ENCODE peak calls at places on chromosomes 16 and 17, in five cellular contexts. Z is A549, H is K562, N is GM12878, E is HepG2. T is an unnamed sample.

GRCh38 chr16:2009302-2009711 is 314 bp downstream of the ZNF598 start:
- DNase-seq in Z (no peak), H (peak), N (no peak), E (no peak), T (peak)

GRCh38 chr16:9165601-9166220 is 74.3 kb downstream of the HAPSTR1 start:
- DNase-seq in Z (no peak), H (no peak), N (no peak), E (no peak), T (no peak)

GRCh38 chr17:45305532-45306087 is 11.2 kb downstream of the MAP3K14 start:
- DNase-seq in Z (no peak), H (no peak), N (no peak), E (no peak), T (no peak)

GRCh38 chr17:82737981-82738877 is 2.8 kb downstream of the FN3K start:
- DNase-seq in Z (no peak), H (peak), N (no peak), E (peak), T (no peak)

GRCh38 chr16:84475643-84476240 is 28.7 kb downstream of the MEAK7 start:
- DNase-seq in Z (no peak), H (no peak), N (no peak), E (peak), T (no peak)

GRCh38 chr17:79791354-79792123 is 5.3 kb downstream of the CBX8 start:
- DNase-seq in Z (no peak), H (no peak), N (no peak), E (no peak), T (no peak)

GRCh38 chr16:10749680-10750035 is 6.0 kb downstream of the NUBP1 start:
- DNase-seq in Z (no peak), H (no peak), N (no peak), E (no peak), T (no peak)

GRCh38 chr17:77581480-77581879 is 377.0 kb upstream of the TNRC6C start:
- DNase-seq in Z (no peak), H (no peak), N (no peak), E (no peak), T (no peak)

GRCh38 chr17:17445925-17446665 is 30.7 kb upstream of the MED9 start:
- DNase-seq in Z (peak), H (no peak), N (no peak), E (peak), T (peak)

GRCh38 chr16:35798885-35799426 is 2339.5 kb downstream of the TP53TG3F start:
- DNase-seq in Z (no peak), H (no peak), N (no peak), E (no peak), T (no peak)

DNA sequence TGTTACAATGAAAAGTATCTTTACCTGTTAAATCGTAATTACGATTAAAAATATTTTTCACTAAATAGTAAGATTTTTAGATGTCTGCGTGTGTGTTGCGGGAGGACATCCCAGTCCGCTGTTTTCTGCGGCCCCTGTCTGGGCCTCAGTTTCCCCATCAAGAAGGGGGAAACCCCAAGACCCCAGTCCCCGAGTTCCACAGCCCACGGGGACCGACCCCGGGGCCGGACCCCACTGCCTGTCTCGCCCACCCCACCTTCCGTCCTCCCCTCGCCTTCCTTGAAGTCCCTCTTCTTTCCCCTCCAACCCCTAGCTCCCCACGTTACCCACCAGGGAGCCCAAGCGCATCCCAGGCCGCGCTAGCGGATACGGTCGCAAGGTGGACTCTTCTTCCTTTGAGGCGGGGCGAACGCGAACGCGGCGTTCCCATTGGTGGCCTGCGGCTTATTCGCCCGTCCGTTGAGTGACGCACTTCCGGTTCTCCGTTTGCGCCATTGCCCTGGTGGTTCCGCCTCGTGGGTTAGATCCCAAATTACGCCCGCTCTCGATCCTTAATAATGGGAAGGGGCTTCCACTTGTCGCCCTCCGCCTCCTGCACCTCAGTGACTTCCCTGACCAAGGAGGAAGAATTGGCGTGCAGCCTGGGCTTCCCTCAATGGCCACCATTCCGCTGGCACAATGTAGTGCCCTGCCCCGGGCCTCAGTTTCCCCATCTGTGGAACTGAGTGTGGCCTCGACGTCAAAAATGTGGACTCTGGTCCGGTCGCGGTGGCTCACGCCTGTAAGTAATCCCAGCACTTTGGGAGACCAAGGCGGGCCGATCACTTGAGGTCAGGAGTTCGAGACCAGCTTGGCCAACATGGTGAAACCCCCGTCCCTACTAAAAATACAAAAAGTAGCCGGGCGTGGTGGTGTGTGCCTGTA is at the start of gene NSMCE1:
- DNase-seq in Z (peak), H (peak), N (peak), E (peak), T (peak)
- H3K27ac ChIP-seq in Z (peak), H (peak), N (peak), E (peak), T (peak)

DNA sequence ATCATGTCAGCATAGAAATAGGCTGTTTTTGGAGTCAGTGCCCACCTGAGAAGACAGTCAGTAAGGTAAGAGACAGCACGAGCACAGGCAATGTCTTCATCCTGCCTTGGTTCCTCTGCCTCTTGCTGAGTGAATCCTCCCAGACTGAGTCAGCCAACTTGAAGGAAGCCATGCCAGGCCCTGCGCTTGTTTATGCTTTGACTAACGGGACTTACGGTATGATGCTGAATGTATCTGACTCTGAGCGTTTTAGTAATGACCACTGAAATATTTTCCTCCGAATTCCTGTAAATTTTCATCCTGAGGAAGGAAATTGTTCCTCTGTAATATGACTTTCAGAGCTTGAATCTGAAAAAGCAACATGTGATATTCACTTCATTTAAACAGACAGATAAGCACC is 18.0 kb downstream of the C17orf67 start:
- DNase-seq in Z (no peak), H (no peak), N (no peak), E (no peak), T (peak)
- TF ChIP-seq MYC in Z (no peak), H (no peak), N (no peak), E (no peak), T (no peak)

GRCh38 chr16:81650982-81651562 is 128.0 kb upstream of the PLCG2 start:
- DNase-seq in Z (no peak), H (peak), N (no peak), E (no peak), T (no peak)

GRCh38 chr16:81650281-81650680 is 128.8 kb upstream of the PLCG2 start:
- DNase-seq in Z (no peak), H (no peak), N (no peak), E (no peak), T (no peak)

GRCh38 chr16:81647527-81647926 is 131.6 kb upstream of the PLCG2 start:
- DNase-seq in Z (peak), H (peak), N (no peak), E (no peak), T (no peak)

GRCh38 chr16:81651758-81652718 is 127.1 kb upstream of the PLCG2 start:
- DNase-seq in Z (no peak), H (peak), N (no peak), E (no peak), T (no peak)

GRCh38 chr16:81649561-81649960 is 129.5 kb upstream of the PLCG2 start:
- DNase-seq in Z (no peak), H (no peak), N (no peak), E (no peak), T (no peak)
- H3K27ac ChIP-seq in Z (no peak), H (no peak), N (no peak), E (no peak), T (no peak)

GRCh38 chr17:54180919-54181318 is 358.2 kb downstream of the KIF2B start:
- DNase-seq in Z (no peak), H (no peak), N (no peak), E (no peak), T (no peak)
- TF ChIP-seq MYC in Z (no peak), H (no peak), N (no peak), E (no peak), T (no peak)

GRCh38 chr16:12185563-12185962 is 209.0 kb downstream of the SNX29 start:
- DNase-seq in Z (no peak), H (no peak), N (no peak), E (no peak), T (no peak)

GRCh38 chr16:12177643-12178042 is 201.1 kb downstream of the SNX29 start:
- DNase-seq in Z (no peak), H (no peak), N (no peak), E (no peak), T (no peak)

GRCh38 chr16:12184419-12184831 is 207.9 kb downstream of the SNX29 start:
- DNase-seq in Z (no peak), H (no peak), N (no peak), E (no peak), T (no peak)

GRCh38 chr16:12178251-12178990 is 201.9 kb downstream of the SNX29 start:
- DNase-seq in Z (no peak), H (no peak), N (no peak), E (no peak), T (no peak)

GRCh38 chr16:12182202-12182601 is 205.7 kb downstream of the SNX29 start:
- DNase-seq in Z (no peak), H (no peak), N (no peak), E (no peak), T (no peak)
- H3K27ac ChIP-seq in Z (no peak), H (no peak), N (no peak), E (no peak), T (no peak)

DNA sequence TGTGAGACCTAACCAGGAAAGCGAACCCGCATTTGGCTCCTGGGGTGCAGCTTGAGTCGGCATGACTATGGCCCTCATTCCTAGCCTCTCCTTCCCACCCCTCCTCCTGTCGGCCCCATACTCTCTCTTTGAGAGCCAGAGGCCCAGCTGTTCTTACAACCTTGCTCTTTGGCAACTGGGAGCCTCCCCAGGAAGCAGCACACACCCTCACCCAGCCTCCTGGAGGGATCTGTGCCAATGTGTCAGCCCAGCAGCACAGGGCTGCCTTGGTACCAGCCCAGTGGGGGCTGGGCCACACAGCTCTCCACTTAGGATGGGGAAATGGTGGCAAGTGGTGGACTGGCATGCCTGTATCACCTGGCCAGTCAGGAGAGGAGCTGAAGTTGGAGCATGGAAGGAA is 70.3 kb upstream of the LGALS9 start:
- DNase-seq in Z (no peak), H (no peak), N (no peak), E (no peak), T (no peak)
- TF ChIP-seq MYC in Z (no peak), H (no peak), N (no peak), E (no peak), T (no peak)

DNA sequence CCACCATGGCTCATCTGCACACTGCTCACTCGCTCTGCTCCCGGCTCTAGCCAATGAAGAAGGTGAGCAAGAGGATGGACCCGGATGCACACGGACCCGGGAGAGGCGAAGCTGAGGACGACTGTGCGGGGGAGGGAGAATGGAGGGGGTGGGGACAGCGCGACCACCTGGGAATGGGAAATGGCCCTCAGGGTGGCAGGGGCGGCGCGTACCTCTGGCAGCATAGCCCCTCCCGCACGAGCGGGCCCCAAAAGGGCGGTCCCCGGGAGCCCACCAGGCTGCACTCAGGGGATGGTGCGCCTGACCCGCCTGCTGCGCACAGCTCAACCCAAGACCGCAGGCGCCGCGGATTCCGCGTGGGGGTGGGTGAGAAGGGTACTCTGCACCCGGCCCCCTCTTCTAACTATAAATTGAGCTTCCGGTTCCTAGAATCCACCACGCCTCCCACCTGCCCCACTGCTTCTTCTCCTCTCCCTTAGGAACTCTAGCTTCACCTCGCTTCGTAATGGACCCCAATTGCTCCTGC is 6.1 kb downstream of the MT1H start:
- DNase-seq in Z (no peak), H (peak), N (no peak), E (no peak), T (no peak)
- H3K27ac ChIP-seq in Z (no peak), H (no peak), N (no peak), E (no peak), T (no peak)

GRCh38 chr17:41593306-41594095 is 6.8 kb upstream of the KRT14 start:
- DNase-seq in Z (no peak), H (no peak), N (no peak), E (no peak), T (no peak)

GRCh38 chr17:41594363-41594915 is 7.7 kb upstream of the KRT14 start:
- DNase-seq in Z (no peak), H (no peak), N (no peak), E (no peak), T (no peak)

GRCh38 chr17:41599680-41600079 is 12.9 kb downstream of the KRT16 start:
- DNase-seq in Z (no peak), H (no peak), N (no peak), E (no peak), T (no peak)

GRCh38 chr17:41592601-41593305 is 6.1 kb upstream of the KRT14 start:
- DNase-seq in Z (no peak), H (no peak), N (no peak), E (no peak), T (no peak)

GRCh38 chr17:41595585-41595984 is 8.9 kb upstream of the KRT14 start:
- DNase-seq in Z (no peak), H (no peak), N (no peak), E (no peak), T (no peak)
- TF ChIP-seq MYC in Z (no peak), H (no peak), N (no peak), E (no peak), T (no peak)

GRCh38 chr16:85579883-85580607 is 33.1 kb upstream of the GSE1 start:
- DNase-seq in Z (no peak), H (no peak), N (no peak), E (no peak), T (no peak)
- H3K27ac ChIP-seq in Z (no peak), H (no peak), N (no peak), E (no peak), T (no peak)

DNA sequence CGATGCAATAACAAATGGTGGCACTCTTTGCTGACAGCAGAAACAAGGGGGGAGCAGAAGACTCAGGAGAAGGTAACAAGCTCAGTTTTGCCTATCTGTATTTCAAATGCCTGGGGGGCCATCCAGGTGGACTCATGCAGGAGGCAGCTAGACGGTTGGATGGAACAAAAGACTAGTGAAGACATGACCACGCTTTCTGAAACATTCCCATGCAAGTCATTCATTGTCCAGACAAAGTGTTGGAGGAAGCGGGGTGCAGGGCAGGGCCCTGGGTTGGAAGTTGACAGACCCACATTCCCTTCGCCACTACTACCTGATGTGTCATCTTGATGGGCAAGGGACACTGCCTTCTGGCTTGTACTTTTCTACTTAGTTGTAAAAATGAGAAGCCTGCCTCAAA is 29.8 kb upstream of the CRYBA1 start:
- DNase-seq in Z (no peak), H (no peak), N (no peak), E (no peak), T (no peak)
- TF ChIP-seq MYC in Z (no peak), H (no peak), N (no peak), E (no peak), T (no peak)

T was measured in endothelial cell of umbilical vein.